ENCODE peak calls at places on chromosomes 12 and 14, in seven cellular contexts. One of them, this sample, is unnamed.

GRCh38 chr14:105475269-105475915 is 771 bp downstream of the CRIP2 start:
- DNase-seq in upper lobe of left lung: no peak
- DNase-seq in suprapubic skin: no peak
- DNase-seq in spleen: no peak
- DNase-seq in GM23338: peak; percentile 44
- DNase-seq in Panc1: no peak
- DNase-seq in prostate gland: no peak
- DNase-seq in this sample: no peak

GRCh38 chr12:79614730-79615129 is 76.0 kb downstream of the PAWR start:
- DNase-seq in upper lobe of left lung: no peak
- DNase-seq in suprapubic skin: no peak
- DNase-seq in spleen: no peak
- DNase-seq in GM23338: no peak
- DNase-seq in Panc1: no peak
- DNase-seq in prostate gland: no peak
- DNase-seq in this sample: no peak

GRCh38 chr12:104490850-104491249 is 34.1 kb downstream of the CHST11 start:
- DNase-seq in upper lobe of left lung: no peak
- DNase-seq in suprapubic skin: no peak
- DNase-seq in spleen: no peak
- DNase-seq in GM23338: no peak
- DNase-seq in Panc1: no peak
- DNase-seq in prostate gland: no peak
- DNase-seq in this sample: no peak

GRCh38 chr12:85626031-85626781 is 210.0 kb downstream of the RASSF9 start:
- DNase-seq in upper lobe of left lung: no peak
- DNase-seq in suprapubic skin: no peak
- DNase-seq in spleen: no peak
- DNase-seq in GM23338: no peak
- DNase-seq in Panc1: no peak
- DNase-seq in prostate gland: no peak
- DNase-seq in this sample: no peak

GRCh38 chr12:57473392-57473791 is 6.3 kb downstream of the ARHGAP9 start:
- DNase-seq in upper lobe of left lung: no peak
- DNase-seq in suprapubic skin: no peak
- DNase-seq in spleen: no peak
- DNase-seq in GM23338: no peak
- DNase-seq in Panc1: no peak
- DNase-seq in prostate gland: no peak
- DNase-seq in this sample: no peak

GRCh38 chr14:37591941-37592287 is 3.1 kb downstream of the FOXA1 start:
- DNase-seq in upper lobe of left lung: peak; percentile 36
- DNase-seq in suprapubic skin: no peak
- DNase-seq in spleen: no peak
- DNase-seq in GM23338: no peak
- DNase-seq in Panc1: no peak
- DNase-seq in prostate gland: no peak
- DNase-seq in this sample: peak; percentile 64

GRCh38 chr12:92927436-92928116 is 1.5 kb downstream of the EEA1 start:
- DNase-seq in upper lobe of left lung: no peak
- DNase-seq in suprapubic skin: no peak
- DNase-seq in spleen: no peak
- DNase-seq in GM23338: peak; percentile 70
- DNase-seq in Panc1: no peak
- DNase-seq in prostate gland: no peak
- DNase-seq in this sample: no peak

GRCh38 chr14:89807905-89808304 is 146.6 kb downstream of the EFCAB11 start:
- DNase-seq in upper lobe of left lung: no peak
- DNase-seq in suprapubic skin: no peak
- DNase-seq in spleen: no peak
- DNase-seq in GM23338: peak; percentile 73
- DNase-seq in Panc1: no peak
- DNase-seq in prostate gland: no peak
- DNase-seq in this sample: no peak

GRCh38 chr12:91813701-91814100 is 331.9 kb downstream of the BTG1 start:
- DNase-seq in upper lobe of left lung: no peak
- DNase-seq in suprapubic skin: no peak
- DNase-seq in spleen: no peak
- DNase-seq in GM23338: no peak
- DNase-seq in Panc1: no peak
- DNase-seq in prostate gland: no peak
- DNase-seq in this sample: no peak

GRCh38 chr12:63779498-63780481 is at the start of gene RXYLT1:
- DNase-seq in upper lobe of left lung: peak; percentile 85
- DNase-seq in suprapubic skin: peak; percentile 91
- DNase-seq in spleen: peak; percentile 96
- DNase-seq in GM23338: peak; percentile 82
- DNase-seq in Panc1: no peak
- DNase-seq in prostate gland: peak; percentile 82
- DNase-seq in this sample: peak; percentile 85
- TF ChIP-seq POLR2AphosphoS5 in upper lobe of left lung: peak; percentile 61
- TF ChIP-seq POLR2AphosphoS5 in suprapubic skin: no peak
- TF ChIP-seq POLR2AphosphoS5 in spleen: peak; percentile 90
- TF ChIP-seq POLR2AphosphoS5 in GM23338: peak; percentile 90
- TF ChIP-seq POLR2AphosphoS5 in Panc1: peak; percentile 85
- TF ChIP-seq POLR2AphosphoS5 in prostate gland: peak; percentile 21
- TF ChIP-seq POLR2AphosphoS5 in this sample: peak; percentile 21

DNA sequence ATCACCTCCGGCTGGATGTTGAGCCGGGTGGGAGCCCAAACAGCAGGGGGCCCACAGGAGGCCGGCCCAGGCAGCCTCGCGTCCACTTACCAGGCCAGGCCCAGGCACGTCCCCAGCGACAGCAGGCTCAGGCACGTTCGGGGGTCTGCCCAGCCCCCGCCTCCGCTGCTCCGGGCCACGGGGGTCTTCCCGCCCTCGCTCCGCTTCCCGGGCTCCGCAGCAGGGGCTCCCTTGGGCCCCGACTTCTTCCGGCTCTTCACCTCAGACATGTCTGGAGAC is 216 bp downstream of the IKBIP start:
- DNase-seq in upper lobe of left lung: peak; percentile 34
- DNase-seq in suprapubic skin: no peak
- DNase-seq in spleen: no peak
- DNase-seq in GM23338: no peak
- DNase-seq in Panc1: no peak
- DNase-seq in prostate gland: peak; percentile 37
- DNase-seq in this sample: peak; percentile 28
- TF ChIP-seq POLR2AphosphoS5 in upper lobe of left lung: no peak
- TF ChIP-seq POLR2AphosphoS5 in suprapubic skin: no peak
- TF ChIP-seq POLR2AphosphoS5 in spleen: no peak
- TF ChIP-seq POLR2AphosphoS5 in GM23338: no peak
- TF ChIP-seq POLR2AphosphoS5 in Panc1: no peak
- TF ChIP-seq POLR2AphosphoS5 in prostate gland: no peak
- TF ChIP-seq POLR2AphosphoS5 in this sample: no peak

DNA sequence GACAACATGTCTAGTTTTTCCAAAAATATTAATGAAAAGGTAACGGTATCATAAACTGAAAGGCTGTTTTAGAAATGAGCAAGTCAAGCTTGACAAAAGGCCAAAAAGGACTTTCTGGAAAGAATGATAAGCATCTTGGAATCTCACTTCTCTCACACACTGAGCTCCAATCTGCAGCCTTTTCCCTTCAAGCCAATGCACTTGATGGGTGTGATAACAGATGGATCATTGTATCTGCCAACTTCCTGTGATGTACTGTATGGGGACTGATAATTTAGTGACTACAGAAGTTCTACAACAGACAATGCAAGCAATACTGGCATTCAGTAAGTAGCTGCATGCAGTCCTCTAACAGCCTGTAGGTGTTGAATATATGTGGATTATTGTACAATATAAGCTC is 147.1 kb downstream of the MED13L start:
- DNase-seq in upper lobe of left lung: no peak
- DNase-seq in suprapubic skin: no peak
- DNase-seq in spleen: no peak
- DNase-seq in GM23338: no peak
- DNase-seq in Panc1: no peak
- DNase-seq in prostate gland: no peak
- DNase-seq in this sample: no peak
- TF ChIP-seq POLR2AphosphoS5 in upper lobe of left lung: no peak
- TF ChIP-seq POLR2AphosphoS5 in suprapubic skin: no peak
- TF ChIP-seq POLR2AphosphoS5 in spleen: no peak
- TF ChIP-seq POLR2AphosphoS5 in GM23338: no peak
- TF ChIP-seq POLR2AphosphoS5 in Panc1: no peak
- TF ChIP-seq POLR2AphosphoS5 in prostate gland: no peak
- TF ChIP-seq POLR2AphosphoS5 in this sample: no peak

GRCh38 chr12:50100561-50100960 is 3.2 kb upstream of the GPD1 start:
- DNase-seq in upper lobe of left lung: no peak
- DNase-seq in suprapubic skin: no peak
- DNase-seq in spleen: no peak
- DNase-seq in GM23338: no peak
- DNase-seq in Panc1: no peak
- DNase-seq in prostate gland: no peak
- DNase-seq in this sample: no peak
- TF ChIP-seq POLR2AphosphoS5 in upper lobe of left lung: no peak
- TF ChIP-seq POLR2AphosphoS5 in suprapubic skin: no peak
- TF ChIP-seq POLR2AphosphoS5 in spleen: no peak
- TF ChIP-seq POLR2AphosphoS5 in GM23338: no peak
- TF ChIP-seq POLR2AphosphoS5 in Panc1: no peak
- TF ChIP-seq POLR2AphosphoS5 in prostate gland: no peak
- TF ChIP-seq POLR2AphosphoS5 in this sample: no peak

This sample was measured in stomach.